ENCODE peak calls at places on chromosomes 4 and X, in seven cellular contexts. I, E, G, Y, B, O and M are unnamed samples.

GRCh38 chr4:63170923-63171322 is 1238.3 kb downstream of the TECRL start:
- DNase-seq in I (no peak), E (no peak), G (no peak), Y (no peak), B (no peak), O (no peak), M (peak; percentile 30)

GRCh38 chr4:139924782-139925181 is 229.2 kb downstream of the MAML3 start:
- DNase-seq in I (no peak), E (no peak), G (no peak), Y (no peak), B (no peak), O (no peak), M (no peak)

GRCh38 chr4:61068745-61069144 is 131.4 kb upstream of the ADGRL3 start:
- DNase-seq in I (no peak), E (no peak), G (no peak), Y (no peak), B (no peak), O (no peak), M (peak; percentile 69)

GRCh38 chrX:45001038-45001437 is 128.1 kb downstream of the KDM6A start:
- DNase-seq in I (no peak), E (no peak), G (no peak), Y (no peak), B (no peak), O (no peak), M (peak; percentile 71)

GRCh38 chr4:25350561-25350960 is 26.5 kb upstream of the ANAPC4 start:
- DNase-seq in I (no peak), E (no peak), G (no peak), Y (no peak), B (no peak), O (no peak), M (no peak)

GRCh38 chr4:26568446-26568994 is 15.4 kb upstream of the TBC1D19 start:
- DNase-seq in I (peak; percentile 93), E (no peak), G (no peak), Y (no peak), B (no peak), O (no peak), M (peak; percentile 93)

GRCh38 chrX:115177941-115178340 is 11.3 kb upstream of the RBMXL3 start:
- DNase-seq in I (no peak), E (no peak), G (no peak), Y (no peak), B (no peak), O (peak; percentile 4), M (no peak)

GRCh38 chrX:72258174-72258573 is 18.9 kb downstream of the RPS4X start:
- DNase-seq in I (no peak), E (no peak), G (peak; percentile 52), Y (no peak), B (no peak), O (peak; percentile 45), M (peak; percentile 50)

GRCh38 chr4:6986067-6986780 is 56.9 kb upstream of the TADA2B start:
- DNase-seq in I (no peak), E (peak; percentile 44), G (peak; percentile 67), Y (no peak), B (no peak), O (peak; percentile 57), M (peak; percentile 25)

GRCh38 chr4:114384629-114385028 is 214.0 kb upstream of the UGT8 start:
- DNase-seq in I (peak; percentile 53), E (peak; percentile 56), G (peak; percentile 29), Y (peak; percentile 56), B (peak; percentile 36), O (peak; percentile 62), M (peak; percentile 57)

GRCh38 chr4:76066546-76066945 is 8.0 kb upstream of the ART3 start:
- DNase-seq in I (no peak), E (no peak), G (no peak), Y (no peak), B (no peak), O (no peak), M (no peak)

GRCh38 chrX:134849390-134849789 is 141.4 kb upstream of the SMIM10 start:
- DNase-seq in I (no peak), E (no peak), G (no peak), Y (no peak), B (no peak), O (no peak), M (peak; percentile 55)

GRCh38 chr4:183390374-183390773 is 54.1 kb upstream of the CDKN2AIP start:
- DNase-seq in I (no peak), E (no peak), G (no peak), Y (no peak), B (no peak), O (no peak), M (no peak)

GRCh38 chr4:42636591-42636990 is 20.3 kb downstream of the ATP8A1 start:
- DNase-seq in I (no peak), E (no peak), G (no peak), Y (no peak), B (no peak), O (no peak), M (no peak)

GRCh38 chr4:1685604-1686150 is 1.6 kb upstream of the FAM53A start:
- DNase-seq in I (no peak), E (no peak), G (no peak), Y (no peak), B (no peak), O (no peak), M (no peak)

GRCh38 chr4:86223472-86223871 is 136.4 kb downstream of the MAPK10 start:
- DNase-seq in I (peak; percentile 66), E (peak; percentile 91), G (peak; percentile 11), Y (peak; percentile 37), B (peak; percentile 34), O (peak; percentile 14), M (peak; percentile 60)

GRCh38 chrX:74085642-74086236 is 218.2 kb upstream of the ZCCHC13 start:
- DNase-seq in I (no peak), E (no peak), G (no peak), Y (no peak), B (no peak), O (no peak), M (no peak)

GRCh38 chr4:121656269-121656641 is 40.5 kb downstream of the ANXA5 start:
- DNase-seq in I (peak; percentile 65), E (peak; percentile 60), G (peak; percentile 33), Y (peak; percentile 46), B (peak; percentile 47), O (peak; percentile 77), M (peak; percentile 62)

GRCh38 chr4:4667643-4668081 is 125.8 kb upstream of the STX18 start:
- DNase-seq in I (no peak), E (peak; percentile 89), G (no peak), Y (no peak), B (no peak), O (no peak), M (no peak)

GRCh38 chr4:14856076-14856926 is 146.0 kb upstream of the CPEB2 start:
- DNase-seq in I (peak; percentile 86), E (no peak), G (no peak), Y (no peak), B (no peak), O (peak; percentile 89), M (peak; percentile 94)

GRCh38 chr4:171433674-171434073 is 379.5 kb upstream of the GALNTL6 start:
- DNase-seq in I (no peak), E (no peak), G (no peak), Y (no peak), B (no peak), O (no peak), M (no peak)

GRCh38 chr4:171430495-171430894 is 382.7 kb upstream of the GALNTL6 start:
- DNase-seq in I (no peak), E (no peak), G (no peak), Y (no peak), B (no peak), O (no peak), M (no peak)

DNA sequence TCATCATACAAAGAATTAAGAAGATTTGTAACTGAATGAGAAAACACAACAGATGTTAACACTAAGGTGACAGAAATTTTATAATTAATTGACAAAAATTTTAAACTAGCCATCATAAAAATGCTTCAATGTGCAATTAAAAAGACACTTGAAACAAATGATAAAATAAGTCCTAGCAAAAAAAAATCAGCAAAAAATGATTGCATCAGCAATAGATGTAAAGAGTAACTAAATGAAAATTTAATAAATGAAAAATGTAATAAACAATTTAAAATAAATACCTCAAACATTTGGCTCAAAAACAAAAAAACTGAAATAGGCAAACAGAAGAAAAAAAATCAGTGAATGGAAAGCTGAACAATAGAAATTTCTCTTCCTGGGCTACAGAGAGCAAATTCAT is 380.7 kb upstream of the GALNTL6 start:
- DNase-seq in I (no peak), E (no peak), G (no peak), Y (no peak), B (no peak), O (no peak), M (no peak)
- TF ChIP-seq CTCF in I (no peak), E (no peak), G (no peak), Y (no peak), B (no peak), O (no peak), M (no peak)

GRCh38 chr4:153513596-153513995 is 47.4 kb downstream of the TMEM131L start:
- DNase-seq in I (peak; percentile 62), E (no peak), G (no peak), Y (no peak), B (no peak), O (no peak), M (peak; percentile 52)
- H3K27ac ChIP-seq in I (peak overlapping the region; percentile 79), E (peak overlapping the region; percentile 40), G (no peak overlapping the region), Y (no peak overlapping the region), B (no peak overlapping the region), O (no peak overlapping the region), M (peak overlapping the region; percentile 49)

GRCh38 chr4:186144596-186145569 is 40.4 kb downstream of the FAM149A start:
- DNase-seq in I (no peak), E (peak; percentile 91), G (peak; percentile 92), Y (peak; percentile 26), B (no peak), O (peak; percentile 80), M (peak; percentile 6)
- TF ChIP-seq EZH2phosphoT487 in I (no peak), E (no peak), G (no peak), Y (no peak), B (no peak), O (no peak), M (no peak)

GRCh38 chr4:102761478-102761790 is 666 bp upstream of the MANBA start:
- DNase-seq in I (no peak), E (no peak), G (no peak), Y (peak; percentile 42), B (peak; percentile 39), O (peak; percentile 34), M (peak; percentile 4)

GRCh38 chr4:102761902-102762301 is 1.1 kb upstream of the MANBA start:
- DNase-seq in I (no peak), E (peak; percentile 18), G (no peak), Y (no peak), B (no peak), O (no peak), M (no peak)

GRCh38 chr4:102758241-102758871 is 2.4 kb downstream of the MANBA start:
- DNase-seq in I (no peak), E (no peak), G (no peak), Y (no peak), B (no peak), O (no peak), M (peak; percentile 25)

GRCh38 chr4:102760645-102761477 is at the start of gene MANBA:
- DNase-seq in I (peak; percentile 56), E (peak; percentile 96), G (peak; percentile 94), Y (peak; percentile 93), B (peak; percentile 91), O (peak; percentile 95), M (peak; percentile 77)

GRCh38 chr4:102759835-102760644 is 728 bp downstream of the MANBA start:
- DNase-seq in I (no peak), E (peak; percentile 44), G (no peak), Y (no peak), B (peak; percentile 73), O (peak; percentile 57), M (peak; percentile 30)
- TF ChIP-seq CTCF in I (no peak), E (no peak), G (no peak), Y (no peak), B (no peak), O (no peak), M (no peak)